ENCODE peak calls at places on chromosome 4, in seven cellular contexts. S is endodermal cell; W is fibroblast of lung; M is adrenal gland; G is ovary; L is CD8-positive, alpha-beta memory T cell; C is uterus. B is an unnamed sample. For H3K4me1 and H3K36me3, the result is how much of the 10 kb centered on the place peaks cover.

GRCh38 chr4:165326831-165327210 is 648 bp upstream of the MSMO1 start:
- DNase-seq in S (peak), W (no peak), M (peak), G (peak), L (no peak), C (peak), B (no peak)

GRCh38 chr4:13888112-13888511 is 260.6 kb upstream of the BOD1L1 start:
- DNase-seq in S (no peak), W (peak), M (no peak), G (no peak), L (no peak), C (no peak), B (no peak)

GRCh38 chr4:103008875-103009729 is 10.4 kb downstream of the SLC9B1 start:
- DNase-seq in S (no peak), W (peak), M (no peak), G (no peak), L (peak), C (no peak), B (peak)

GRCh38 chr4:180059216-180059881 is 2183.9 kb upstream of the TENM3 start:
- DNase-seq in S (peak), W (peak), M (peak), G (no peak), L (no peak), C (no peak), B (peak)

GRCh38 chr4:86508436-86508835 is 85.7 kb upstream of the PTPN13 start:
- DNase-seq in S (no peak), W (peak), M (no peak), G (no peak), L (no peak), C (no peak), B (no peak)

GRCh38 chr4:46388860-46389259 is 1.1 kb downstream of the GABRA2 start:
- DNase-seq in S (no peak), W (no peak), M (no peak), G (no peak), L (no peak), C (no peak), B (no peak)

GRCh38 chr4:122537388-122538135 is 81.0 kb upstream of the IL2 start:
- DNase-seq in S (no peak), W (no peak), M (no peak), G (no peak), L (no peak), C (no peak), B (no peak)

GRCh38 chr4:129526812-129527211 is 430.9 kb downstream of the C4orf33 start:
- DNase-seq in S (no peak), W (no peak), M (no peak), G (no peak), L (no peak), C (no peak), B (no peak)

GRCh38 chr4:53852343-53852742 is 212.1 kb downstream of the CHIC2 start:
- DNase-seq in S (peak), W (peak), M (peak), G (no peak), L (no peak), C (no peak), B (peak)

GRCh38 chr4:89242864-89243740 is 64.5 kb downstream of the GPRIN3 start:
- DNase-seq in S (no peak), W (no peak), M (no peak), G (no peak), L (peak), C (no peak), B (no peak)

GRCh38 chr4:8019396-8020365 is 80.0 kb upstream of the AFAP1 start:
- DNase-seq in S (peak), W (no peak), M (no peak), G (no peak), L (no peak), C (no peak), B (no peak)

GRCh38 chr4:38704755-38705154 is 40.8 kb downstream of the KLF3 start:
- DNase-seq in S (no peak), W (no peak), M (no peak), G (no peak), L (no peak), C (no peak), B (no peak)

GRCh38 chr4:48175328-48175727 is 41.3 kb upstream of the TXK start:
- DNase-seq in S (peak), W (no peak), M (no peak), G (no peak), L (no peak), C (no peak), B (no peak)

GRCh38 chr4:145840162-145840768 is 98.4 kb downstream of the ZNF827 start:
- DNase-seq in S (no peak), W (peak), M (peak), G (no peak), L (peak), C (no peak), B (peak)

GRCh38 chr4:98728433-98728832 is 70.0 kb upstream of the TSPAN5 start:
- DNase-seq in S (no peak), W (peak), M (peak), G (no peak), L (no peak), C (peak), B (no peak)

GRCh38 chr4:139754913-139755312 is 89.3 kb downstream of the MGST2 start:
- DNase-seq in S (peak), W (no peak), M (no peak), G (no peak), L (no peak), C (no peak), B (no peak)

GRCh38 chr4:94409375-94409679 is 42.4 kb upstream of the PDLIM5 start:
- DNase-seq in S (no peak), W (no peak), M (no peak), G (no peak), L (no peak), C (no peak), B (no peak)
- H3K4me1 ChIP-seq in S (under half), W (under half), M (under half), G (under half), L (under half), C (under half), B (under half)

DNA sequence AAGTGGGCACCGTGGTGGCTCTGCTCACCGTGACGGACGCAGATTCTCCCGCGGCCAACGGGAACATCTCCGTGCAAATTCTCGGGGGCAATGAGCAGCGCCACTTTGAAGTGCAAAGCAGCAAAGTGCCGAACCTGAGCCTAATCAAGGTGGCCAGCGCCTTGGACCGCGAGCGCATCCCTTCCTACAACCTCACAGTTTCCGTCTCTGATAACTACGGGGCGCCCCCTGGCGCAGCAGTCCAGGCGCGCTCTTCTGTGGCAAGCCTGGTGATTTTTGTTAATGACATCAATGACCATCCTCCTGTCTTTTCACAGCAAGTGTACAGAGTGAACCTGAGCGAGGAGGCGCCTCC is 2.7 kb downstream of the FAT4 start:
- DNase-seq in S (peak), W (peak), M (peak), G (peak), L (no peak), C (peak), B (no peak)
- H3K4me3 ChIP-seq in S (peak), W (peak), M (no peak), G (peak), L (no peak), C (peak), B (no peak)

GRCh38 chr4:168920438-168921081 is 89.5 kb downstream of the CBR4 start:
- DNase-seq in S (no peak), W (no peak), M (no peak), G (no peak), L (no peak), C (no peak), B (peak)

GRCh38 chr4:168923526-168924194 is 86.4 kb downstream of the CBR4 start:
- DNase-seq in S (peak), W (peak), M (peak), G (no peak), L (peak), C (peak), B (peak)

GRCh38 chr4:168925789-168926490 is 84.1 kb downstream of the CBR4 start:
- DNase-seq in S (no peak), W (no peak), M (no peak), G (no peak), L (no peak), C (no peak), B (no peak)

GRCh38 chr4:168928346-168928745 is 81.7 kb downstream of the CBR4 start:
- DNase-seq in S (no peak), W (no peak), M (no peak), G (no peak), L (no peak), C (no peak), B (no peak)

GRCh38 chr4:168924648-168925047 is 85.4 kb downstream of the CBR4 start:
- DNase-seq in S (no peak), W (no peak), M (no peak), G (no peak), L (no peak), C (no peak), B (no peak)
- H3K36me3 ChIP-seq in S (half or more), W (under half), M (half or more), G (under half), L (under half), C (under half), B (under half)

GRCh38 chr4:159175989-159176375 is 73.1 kb downstream of the RAPGEF2 start:
- DNase-seq in S (no peak), W (no peak), M (no peak), G (no peak), L (no peak), C (no peak), B (no peak)
- H3K4me1 ChIP-seq in S (under half), W (under half), M (under half), G (under half), L (under half), C (under half), B (under half)

GRCh38 chr4:101421393-101421792 is 74.1 kb upstream of the PPP3CA start:
- DNase-seq in S (no peak), W (no peak), M (no peak), G (no peak), L (no peak), C (no peak), B (no peak)

GRCh38 chr4:101418055-101418454 is 70.7 kb upstream of the PPP3CA start:
- DNase-seq in S (no peak), W (peak), M (no peak), G (no peak), L (peak), C (no peak), B (no peak)

GRCh38 chr4:101418466-101418865 is 71.1 kb upstream of the PPP3CA start:
- DNase-seq in S (no peak), W (no peak), M (no peak), G (no peak), L (no peak), C (no peak), B (no peak)

GRCh38 chr4:101420661-101421060 is 73.3 kb upstream of the PPP3CA start:
- DNase-seq in S (no peak), W (peak), M (no peak), G (no peak), L (no peak), C (no peak), B (no peak)

DNA sequence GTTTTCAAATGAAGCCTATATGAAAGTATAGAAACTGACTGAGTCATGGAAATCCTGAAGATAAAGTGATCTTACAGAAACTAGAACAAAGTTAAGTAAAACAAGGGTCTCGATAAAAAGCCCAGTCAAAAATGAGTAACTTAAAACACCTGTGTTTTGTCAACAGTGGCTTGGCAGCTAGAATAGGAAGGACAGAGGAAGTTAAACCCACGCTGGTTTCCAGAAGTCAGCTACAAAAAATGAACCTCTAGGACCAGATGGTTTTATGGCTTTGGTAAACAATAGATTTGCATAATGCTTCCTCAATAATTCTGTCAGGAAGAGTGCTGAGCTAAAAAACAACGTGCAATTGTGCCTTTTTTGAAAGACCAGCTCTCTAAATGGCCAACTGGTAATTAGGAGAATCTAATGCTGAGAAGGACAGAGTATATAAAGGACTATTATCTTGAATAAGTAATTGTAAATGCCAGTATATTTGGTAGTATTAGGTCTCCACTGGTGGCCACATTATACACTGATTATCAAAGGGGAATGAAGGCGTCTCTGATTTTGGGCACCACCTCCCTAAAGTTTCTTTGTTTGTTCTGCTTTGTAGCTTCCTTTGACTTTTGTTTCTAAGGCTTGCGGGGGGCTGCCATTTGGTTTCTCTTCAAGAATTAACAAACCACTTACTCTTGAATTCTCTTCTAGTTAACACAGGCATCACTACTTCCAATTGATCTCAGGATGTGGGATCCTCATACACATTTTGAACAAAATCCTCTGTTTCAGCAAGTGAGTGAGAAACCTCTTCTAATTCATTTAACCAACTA is 72.2 kb upstream of the PPP3CA start:
- DNase-seq in S (no peak), W (peak), M (no peak), G (no peak), L (no peak), C (no peak), B (no peak)
- H3K4me3 ChIP-seq in S (no peak), W (no peak), M (no peak), G (no peak), L (no peak), C (no peak), B (no peak)

GRCh38 chr4:152630361-152630760 is 49.4 kb downstream of the TMEM154 start:
- DNase-seq in S (no peak), W (no peak), M (no peak), G (no peak), L (no peak), C (no peak), B (peak)

GRCh38 chr4:152640058-152640921 is 39.5 kb downstream of the TMEM154 start:
- DNase-seq in S (no peak), W (no peak), M (peak), G (no peak), L (peak), C (no peak), B (peak)

GRCh38 chr4:152633118-152633517 is 46.7 kb downstream of the TMEM154 start:
- DNase-seq in S (peak), W (no peak), M (no peak), G (no peak), L (no peak), C (no peak), B (peak)

GRCh38 chr4:152634110-152634760 is 45.6 kb downstream of the TMEM154 start:
- DNase-seq in S (no peak), W (no peak), M (no peak), G (no peak), L (no peak), C (no peak), B (peak)

DNA sequence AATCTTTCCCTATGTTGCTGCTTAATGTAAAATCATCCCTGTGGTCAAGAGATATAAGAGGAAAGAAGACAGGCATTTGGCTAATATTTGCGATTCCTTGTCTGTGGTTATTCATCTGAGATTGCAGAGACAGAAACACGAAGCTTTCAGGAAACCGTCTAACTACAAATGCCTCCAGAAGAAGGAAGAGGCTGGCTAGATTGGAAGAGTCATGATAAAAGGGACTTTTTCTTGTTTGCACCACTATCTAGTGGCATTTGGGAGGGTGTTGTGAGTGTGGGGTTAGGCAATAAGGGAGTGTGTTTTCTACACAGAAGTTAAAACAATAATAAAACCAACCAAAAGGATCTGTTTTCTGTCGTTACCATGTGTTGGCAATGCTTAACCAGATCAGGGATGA is 43.9 kb downstream of the TMEM154 start:
- DNase-seq in S (no peak), W (no peak), M (no peak), G (no peak), L (no peak), C (no peak), B (no peak)
- H3K36me3 ChIP-seq in S (under half), W (under half), M (under half), G (under half), L (under half), C (under half), B (under half)

GRCh38 chr4:185835814-185836213 is 23.8 kb upstream of the SORBS2 start:
- DNase-seq in S (no peak), W (no peak), M (no peak), G (no peak), L (no peak), C (no peak), B (no peak)
- H3K4me1 ChIP-seq in S (under half), W (under half), M (under half), G (under half), L (under half), C (under half), B (under half)

GRCh38 chr4:3860913-3861636 is 94.9 kb downstream of the ADRA2C start:
- DNase-seq in S (no peak), W (no peak), M (no peak), G (no peak), L (no peak), C (no peak), B (no peak)

GRCh38 chr4:3862640-3863420 is 96.6 kb downstream of the ADRA2C start:
- DNase-seq in S (peak), W (no peak), M (peak), G (no peak), L (no peak), C (peak), B (no peak)

GRCh38 chr4:3863841-3864734 is 97.9 kb downstream of the ADRA2C start:
- DNase-seq in S (peak), W (no peak), M (peak), G (peak), L (no peak), C (no peak), B (no peak)

GRCh38 chr4:3860061-3860912 is 94.1 kb downstream of the ADRA2C start:
- DNase-seq in S (peak), W (no peak), M (no peak), G (no peak), L (no peak), C (no peak), B (no peak)

DNA sequence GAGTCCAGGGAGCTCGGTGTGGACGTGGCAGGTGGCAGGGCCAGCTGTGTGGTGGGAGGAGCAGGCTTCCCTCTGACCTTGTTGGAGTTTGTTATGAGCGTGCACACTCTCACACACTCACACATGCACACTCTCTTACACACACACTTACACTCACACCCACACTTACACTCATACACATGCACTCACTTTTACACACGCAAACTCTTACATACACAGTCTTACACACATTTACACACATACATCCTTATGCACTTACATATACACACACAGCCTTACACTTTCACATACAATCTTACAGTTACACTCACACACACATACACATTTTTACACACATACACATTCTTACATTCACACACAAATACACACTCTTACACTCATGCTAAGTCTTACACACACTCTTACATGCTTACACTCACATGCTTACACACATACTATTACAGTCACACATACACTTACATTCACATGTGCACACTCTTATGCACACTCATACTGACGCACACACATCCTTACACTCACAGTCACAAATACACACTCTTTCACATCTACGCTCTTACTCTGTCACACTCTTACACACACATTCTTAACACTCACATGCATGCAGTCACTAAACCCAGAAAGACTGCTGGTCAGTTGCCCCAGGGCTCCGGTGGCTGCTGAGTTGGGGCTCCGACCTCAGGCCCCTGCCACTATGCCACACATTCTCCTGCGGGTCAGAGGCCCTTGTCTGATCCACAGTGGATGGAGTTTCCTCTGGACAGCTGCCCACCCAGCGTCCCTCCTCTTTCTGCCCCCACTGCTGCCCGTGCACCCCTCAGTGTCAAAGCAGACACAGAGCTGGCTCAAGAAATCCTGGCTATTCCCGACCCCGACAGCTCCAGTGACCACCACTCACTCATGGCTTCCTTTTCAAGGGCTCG is 95.8 kb downstream of the ADRA2C start:
- DNase-seq in S (no peak), W (no peak), M (no peak), G (no peak), L (no peak), C (no peak), B (no peak)
- H3K4me3 ChIP-seq in S (peak), W (no peak), M (no peak), G (no peak), L (no peak), C (no peak), B (no peak)

GRCh38 chr4:39759569-39759968 is 61.6 kb downstream of the UBE2K start:
- DNase-seq in S (no peak), W (no peak), M (no peak), G (no peak), L (no peak), C (no peak), B (no peak)

GRCh38 chr4:39758176-39758575 is 60.2 kb downstream of the UBE2K start:
- DNase-seq in S (no peak), W (no peak), M (no peak), G (no peak), L (no peak), C (no peak), B (no peak)

GRCh38 chr4:39763714-39764572 is 66.0 kb downstream of the UBE2K start:
- DNase-seq in S (no peak), W (no peak), M (no peak), G (no peak), L (no peak), C (no peak), B (no peak)
- H3K36me3 ChIP-seq in S (half or more), W (under half), M (under half), G (under half), L (under half), C (under half), B (under half)